ENCODE peak calls at places on chromosomes 3 and 15, in seven cellular contexts. G is mammary epithelial cell, I is heart right ventricle, A is GM23248, F is RWPE2, Z is Karpas-422, M is suprapubic skin. L is an unnamed sample.

GRCh38 chr15:100686021-100686724 is 83.8 kb downstream of the ASB7 start:
- DNase-seq in F (no peak), M (peak), G (no peak), Z (no peak), I (peak), A (peak), L (no peak)

GRCh38 chr3:123686254-123686653 is 101.4 kb upstream of the HACD2 start:
- DNase-seq in G (no peak), F (no peak), A (no peak), M (no peak), I (no peak), Z (no peak), L (no peak)

GRCh38 chr3:162721736-162722135 is 1225.1 kb downstream of the OTOL1 start:
- DNase-seq in A (no peak), F (no peak), M (no peak), G (no peak), I (no peak), Z (no peak), L (no peak)

GRCh38 chr3:173857154-173857553 is 459.6 kb downstream of the NLGN1 start:
- DNase-seq in F (no peak), M (no peak), G (no peak), A (no peak), Z (no peak), I (no peak), L (no peak)

GRCh38 chr3:167749209-167749608 is 13.7 kb downstream of the SERPINI1 start:
- DNase-seq in M (no peak), I (no peak), Z (no peak), G (no peak), F (no peak), A (no peak), L (no peak)

GRCh38 chr15:30043211-30043655 is 39.5 kb upstream of the GOLGA8J start:
- DNase-seq in M (no peak), I (no peak), G (no peak), A (peak), F (no peak), Z (peak), L (no peak)

GRCh38 chr15:74826372-74826819 is at the start of gene CPLX3:
- DNase-seq in Z (peak), F (no peak), A (peak), G (no peak), M (no peak), I (no peak), L (no peak)

GRCh38 chr15:31280037-31280830 is 46.4 kb upstream of the KLF13 start:
- DNase-seq in M (peak), F (peak), I (peak), A (no peak), Z (no peak), G (peak), L (no peak)

GRCh38 chr3:12759097-12759679 is at the start of gene TMEM40:
- DNase-seq in Z (no peak), M (peak), F (peak), I (no peak), G (peak), A (no peak), L (peak)

GRCh38 chr15:71328453-71328852 is 213.2 kb downstream of the THSD4 start:
- DNase-seq in M (no peak), I (no peak), A (no peak), Z (no peak), F (no peak), G (no peak), L (no peak)

GRCh38 chr3:72700106-72700505 is 148.1 kb downstream of the SHQ1 start:
- DNase-seq in F (no peak), A (no peak), G (no peak), I (no peak), Z (no peak), M (no peak), L (no peak)

GRCh38 chr15:74317820-74318375 is 49.5 kb downstream of the CYP11A1 start:
- DNase-seq in M (peak), G (no peak), F (no peak), I (peak), Z (no peak), A (peak), L (no peak)

GRCh38 chr3:156150434-156151066 is 30.2 kb downstream of the KCNAB1 start:
- DNase-seq in F (no peak), Z (peak), A (peak), I (peak), G (peak), M (no peak), L (no peak)

GRCh38 chr3:13687409-13687989 is 138.6 kb downstream of the FBLN2 start:
- DNase-seq in Z (no peak), A (no peak), M (no peak), I (no peak), G (no peak), F (no peak), L (no peak)

GRCh38 chr3:138381950-138382715 is 33.8 kb downstream of the MRAS start:
- DNase-seq in G (peak), A (peak), Z (no peak), M (peak), F (no peak), I (peak), L (peak)

GRCh38 chr3:106518516-106518915 is 649.7 kb upstream of the CBLB start:
- DNase-seq in F (no peak), I (no peak), M (no peak), A (peak), Z (no peak), G (peak), L (peak)

GRCh38 chr3:174333640-174334039 is 525.5 kb upstream of the NAALADL2 start:
- DNase-seq in I (no peak), G (no peak), F (no peak), A (no peak), M (no peak), Z (no peak), L (no peak)

GRCh38 chr3:142027713-142028112 is 121.6 kb downstream of the TFDP2 start:
- DNase-seq in A (peak), F (no peak), I (no peak), G (peak), M (no peak), Z (peak), L (no peak)

GRCh38 chr3:56997675-56998074 is 62.8 kb upstream of the SPATA12 start:
- DNase-seq in Z (no peak), M (no peak), G (no peak), F (no peak), I (no peak), A (peak), L (no peak)

GRCh38 chr15:72599855-72600464 is 54.5 kb upstream of the GOLGA6B start:
- DNase-seq in F (no peak), Z (peak), A (peak), G (peak), I (peak), M (no peak), L (no peak)

GRCh38 chr15:72609862-72610261 is 44.6 kb upstream of the GOLGA6B start:
- DNase-seq in I (no peak), Z (no peak), A (no peak), F (no peak), M (no peak), G (no peak), L (no peak)

DNA sequence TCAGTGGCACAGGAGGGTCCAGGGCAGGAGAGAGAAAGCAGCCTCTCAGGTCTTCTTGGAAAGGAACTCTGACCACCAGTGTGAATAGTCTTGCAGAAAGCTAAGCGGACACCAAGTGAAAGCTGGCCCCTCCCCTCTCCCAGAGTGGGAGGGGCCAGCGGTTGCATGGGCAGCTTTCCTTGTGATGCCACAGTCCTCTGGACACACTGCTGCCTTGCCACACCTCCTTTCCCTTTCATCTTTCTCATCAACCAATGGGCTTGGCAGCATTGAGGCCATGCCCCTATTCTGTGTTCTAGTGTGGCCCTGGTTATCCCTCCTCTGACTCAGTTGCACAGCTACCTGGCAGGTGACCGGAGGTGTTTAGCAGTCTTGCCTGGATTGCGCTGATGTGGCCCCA is 49.7 kb upstream of the GOLGA6B start:
- DNase-seq in I (no peak), M (no peak), A (peak), G (no peak), Z (no peak), F (no peak), L (no peak)
- H3K27ac ChIP-seq in I (no peak), M (no peak), A (no peak), G (no peak), Z (no peak), F (no peak), L (no peak)

DNA sequence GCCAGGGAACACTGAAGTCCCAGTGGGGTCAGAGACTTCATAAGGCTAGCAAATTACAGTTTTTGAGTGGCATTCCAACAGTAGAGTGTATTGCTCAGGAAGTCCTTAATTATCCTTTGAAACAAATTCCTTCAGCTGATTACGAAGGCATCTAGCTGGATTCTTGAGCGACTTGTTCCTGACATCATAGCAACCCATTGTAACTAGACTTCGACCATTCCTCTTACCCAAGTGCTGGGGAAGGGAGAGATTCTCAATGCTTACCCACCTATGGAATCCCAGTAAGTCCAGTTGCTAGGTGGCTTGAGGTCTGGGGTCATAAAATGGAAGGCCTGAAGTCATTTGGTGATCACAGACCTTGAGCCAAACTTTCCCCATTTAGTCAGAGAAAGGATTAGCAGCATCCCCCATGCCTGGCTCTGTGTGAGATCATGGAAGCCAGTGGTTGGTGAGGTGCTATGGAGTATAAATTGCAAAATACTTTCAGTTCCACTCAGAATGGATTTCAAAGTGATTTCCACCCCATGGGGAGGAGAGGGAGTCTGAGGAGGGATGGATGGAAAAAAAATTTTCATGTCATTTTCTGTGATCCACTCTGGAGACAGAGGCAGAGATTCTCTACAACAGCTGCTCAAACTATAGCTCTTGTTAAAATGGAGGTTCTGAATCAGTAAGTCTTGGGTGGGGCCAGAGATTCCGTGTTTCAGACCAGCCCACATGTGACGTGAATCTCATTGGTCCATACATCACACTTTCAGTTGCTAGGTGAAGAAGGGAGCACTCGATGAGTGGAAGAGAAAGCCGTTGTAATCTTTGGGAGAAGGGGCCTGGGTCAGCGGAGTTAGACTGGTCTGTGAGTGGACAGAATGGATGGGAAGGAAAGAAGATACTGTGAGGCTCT is 45.7 kb downstream of the CD86 start:
- DNase-seq in M (no peak), A (peak), I (no peak), F (no peak), G (no peak), Z (peak), L (no peak)
- H3K27ac ChIP-seq in M (no peak), A (no peak), I (no peak), F (no peak), G (no peak), Z (no peak), L (no peak)

GRCh38 chr3:194879991-194880939 is 194.6 kb downstream of the FAM43A start:
- DNase-seq in Z (no peak), F (no peak), I (peak), M (no peak), A (peak), G (no peak), L (no peak)

GRCh38 chr3:194879126-194879887 is 193.6 kb downstream of the FAM43A start:
- DNase-seq in G (no peak), Z (no peak), A (no peak), I (peak), F (no peak), M (no peak), L (no peak)

GRCh38 chr3:194877311-194878119 is 191.8 kb downstream of the FAM43A start:
- DNase-seq in I (no peak), M (no peak), G (no peak), A (peak), Z (no peak), F (no peak), L (no peak)

GRCh38 chr3:194884649-194885315 is 199.1 kb downstream of the FAM43A start:
- DNase-seq in A (no peak), Z (no peak), M (no peak), G (no peak), I (peak), F (no peak), L (no peak)

DNA sequence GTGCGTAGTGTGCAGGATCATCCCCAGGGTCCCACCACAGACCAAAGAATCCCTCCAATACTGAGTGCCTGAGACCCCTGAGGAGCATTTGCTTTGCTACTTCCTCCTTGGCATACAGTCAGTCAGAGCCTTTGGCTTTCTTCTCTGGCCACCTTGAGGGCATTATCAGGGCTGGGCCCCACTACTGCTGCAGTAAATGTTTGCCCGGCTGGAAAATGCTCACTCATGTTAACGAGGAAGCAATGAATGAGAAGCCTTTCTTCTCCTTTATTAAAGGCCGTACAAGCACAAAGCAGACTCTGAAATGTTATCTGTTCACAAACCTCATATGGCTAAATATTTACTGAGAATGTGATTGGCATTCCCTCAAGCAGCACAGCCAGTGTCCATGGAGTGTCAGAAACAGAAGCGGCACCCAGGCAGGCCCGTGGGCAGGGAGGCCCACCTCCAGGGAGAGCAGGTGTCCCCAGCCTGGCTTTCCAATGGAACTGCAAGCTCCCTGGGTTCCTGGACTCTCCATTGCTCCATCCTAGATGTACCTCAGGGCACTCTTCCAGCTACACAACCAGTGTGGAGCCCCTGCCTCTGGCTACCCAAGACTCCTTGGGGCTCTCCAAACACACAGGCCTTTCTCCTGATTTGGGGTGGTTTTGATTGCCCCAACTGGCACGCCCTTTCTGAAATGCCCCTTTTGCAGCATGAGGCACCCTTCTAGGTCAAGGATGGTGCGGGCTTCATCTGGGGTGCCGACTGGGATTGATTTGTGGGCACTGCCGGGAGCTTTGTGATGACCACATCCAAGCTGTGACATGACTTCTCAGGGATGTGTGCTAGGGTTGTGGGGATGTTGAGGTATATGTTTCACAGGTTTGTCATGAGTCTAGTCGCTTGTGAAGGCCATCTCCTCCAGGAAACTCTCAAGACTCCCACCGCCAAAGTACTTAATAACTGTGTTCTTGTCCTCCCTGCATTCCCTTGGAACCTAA is 195.6 kb downstream of the FAM43A start:
- DNase-seq in F (no peak), Z (no peak), G (no peak), M (no peak), I (no peak), A (no peak), L (no peak)
- H3K27ac ChIP-seq in F (no peak), Z (no peak), G (no peak), M (no peak), I (peak), A (no peak), L (no peak)

DNA sequence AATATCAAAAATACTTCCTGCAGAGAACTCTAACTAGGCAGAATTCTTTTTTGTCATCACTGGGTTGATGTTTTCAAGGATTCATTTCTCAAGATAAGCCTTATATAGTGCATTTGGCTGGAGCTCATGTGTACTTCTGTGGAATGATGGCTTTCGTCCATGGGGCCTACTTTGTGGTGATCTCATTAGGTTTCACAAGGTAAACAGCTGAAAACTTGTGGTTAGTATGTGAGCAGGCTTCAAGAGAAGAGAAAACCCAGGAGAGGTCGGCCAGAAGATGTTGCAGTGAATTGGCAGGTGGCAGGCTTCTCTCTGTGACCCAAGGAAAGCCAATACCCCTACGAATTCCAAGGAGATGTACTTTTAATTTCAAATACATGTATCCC is 121.4 kb upstream of the PHLDB2 start:
- DNase-seq in Z (no peak), I (peak), M (no peak), A (peak), G (peak), F (no peak), L (peak)
- H3K27ac ChIP-seq in Z (peak), I (peak), M (peak), A (peak), G (peak), F (peak), L (peak)

DNA sequence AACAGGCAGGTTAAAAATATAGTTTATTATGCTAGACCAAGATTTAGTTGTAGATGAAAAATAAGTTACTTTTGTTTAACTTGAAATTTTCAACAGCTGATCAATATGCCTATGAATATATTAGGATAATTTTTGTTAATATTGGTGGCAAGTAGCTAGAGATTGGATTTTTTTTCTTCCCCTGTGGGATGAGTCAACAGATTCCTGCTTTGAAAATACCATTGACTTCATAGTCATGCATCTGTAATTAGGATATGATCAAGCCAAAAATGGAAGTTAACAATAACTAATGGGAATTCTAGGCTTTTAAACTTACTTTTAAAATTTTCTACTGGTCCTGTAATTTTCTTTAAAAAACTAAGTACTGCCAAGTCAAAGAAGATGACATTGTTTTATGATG is 211.7 kb downstream of the ZIC1 start:
- DNase-seq in G (no peak), M (no peak), Z (no peak), A (peak), I (no peak), F (no peak), L (no peak)
- H3K27ac ChIP-seq in G (no peak), M (no peak), Z (no peak), A (no peak), I (no peak), F (no peak), L (no peak)

GRCh38 chr15:84823580-84823878 is 6.4 kb downstream of the ALPK3 start:
- DNase-seq in I (no peak), F (no peak), A (no peak), M (no peak), Z (no peak), G (no peak), L (no peak)
- H3K27ac ChIP-seq in I (peak), F (no peak), A (no peak), M (no peak), Z (no peak), G (no peak), L (no peak)

L was measured in epithelial cell of prostate.